ENCODE peak calls at places on chromosomes 11 and 22, in eight cellular contexts. One of them, this sample, is unnamed.

GRCh38 chr11:126029237-126029636 is 33.4 kb downstream of the CDON start:
- DNase-seq in GM12878: no peak
- DNase-seq in GM23338: no peak
- DNase-seq in H1: no peak
- DNase-seq in breast epithelium: no peak
- DNase-seq in transverse colon: no peak
- DNase-seq in sigmoid colon: no peak
- DNase-seq in HepG2: no peak
- DNase-seq in this sample: no peak

GRCh38 chr11:133977067-133977681 is 20.4 kb upstream of the IGSF9B start:
- DNase-seq in transverse colon: no peak
- DNase-seq in breast epithelium: no peak
- DNase-seq in sigmoid colon: no peak
- DNase-seq in GM12878: peak; percentile 56
- DNase-seq in HepG2: no peak
- DNase-seq in GM23338: no peak
- DNase-seq in H1: no peak
- DNase-seq in this sample: no peak

GRCh38 chr11:85751738-85752137 is 59.2 kb downstream of the SYTL2 start:
- DNase-seq in GM23338: no peak
- DNase-seq in breast epithelium: no peak
- DNase-seq in H1: no peak
- DNase-seq in GM12878: no peak
- DNase-seq in transverse colon: no peak
- DNase-seq in sigmoid colon: no peak
- DNase-seq in HepG2: no peak
- DNase-seq in this sample: no peak

GRCh38 chr11:93887111-93887510 is 36.7 kb upstream of the VSTM5 start:
- DNase-seq in GM12878: no peak
- DNase-seq in transverse colon: no peak
- DNase-seq in GM23338: no peak
- DNase-seq in H1: no peak
- DNase-seq in breast epithelium: no peak
- DNase-seq in HepG2: no peak
- DNase-seq in sigmoid colon: no peak
- DNase-seq in this sample: no peak

GRCh38 chr22:23856721-23857605 is 712 bp upstream of the SLC2A11 start:
- DNase-seq in H1: peak; percentile 72
- DNase-seq in sigmoid colon: peak; percentile 81
- DNase-seq in GM23338: peak; percentile 83
- DNase-seq in transverse colon: peak; percentile 60
- DNase-seq in breast epithelium: peak; percentile 69
- DNase-seq in HepG2: peak; percentile 54
- DNase-seq in GM12878: no peak
- DNase-seq in this sample: no peak

GRCh38 chr11:92838655-92839334 is 130.7 kb upstream of the MTNR1B start:
- DNase-seq in GM12878: no peak
- DNase-seq in H1: peak; percentile 49
- DNase-seq in breast epithelium: no peak
- DNase-seq in transverse colon: no peak
- DNase-seq in sigmoid colon: no peak
- DNase-seq in HepG2: no peak
- DNase-seq in GM23338: peak; percentile 61
- DNase-seq in this sample: peak; percentile 14

GRCh38 chr22:20792221-20792965 is 18.5 kb downstream of the SERPIND1 start:
- DNase-seq in breast epithelium: no peak
- DNase-seq in transverse colon: no peak
- DNase-seq in GM23338: no peak
- DNase-seq in HepG2: no peak
- DNase-seq in H1: no peak
- DNase-seq in GM12878: no peak
- DNase-seq in sigmoid colon: no peak
- DNase-seq in this sample: no peak

GRCh38 chr11:117575856-117576255 is 221.2 kb downstream of the DSCAML1 start:
- DNase-seq in GM23338: no peak
- DNase-seq in HepG2: no peak
- DNase-seq in sigmoid colon: peak; percentile 22
- DNase-seq in H1: no peak
- DNase-seq in transverse colon: no peak
- DNase-seq in GM12878: no peak
- DNase-seq in breast epithelium: no peak
- DNase-seq in this sample: no peak

GRCh38 chr11:17273668-17274321 is 2.7 kb upstream of the NUCB2 start:
- DNase-seq in GM12878: no peak
- DNase-seq in breast epithelium: no peak
- DNase-seq in sigmoid colon: no peak
- DNase-seq in GM23338: peak; percentile 83
- DNase-seq in H1: peak; percentile 52
- DNase-seq in HepG2: no peak
- DNase-seq in transverse colon: no peak
- DNase-seq in this sample: no peak

GRCh38 chr11:130313383-130314183 is 1.1 kb downstream of the ZBTB44 start:
- DNase-seq in GM23338: peak; percentile 62
- DNase-seq in breast epithelium: no peak
- DNase-seq in HepG2: no peak
- DNase-seq in GM12878: no peak
- DNase-seq in sigmoid colon: no peak
- DNase-seq in transverse colon: no peak
- DNase-seq in H1: no peak
- DNase-seq in this sample: no peak

GRCh38 chr11:102214623-102215022 is 102.7 kb upstream of the BIRC3 start:
- DNase-seq in GM23338: no peak
- DNase-seq in GM12878: no peak
- DNase-seq in sigmoid colon: no peak
- DNase-seq in breast epithelium: no peak
- DNase-seq in HepG2: no peak
- DNase-seq in transverse colon: no peak
- DNase-seq in H1: no peak
- DNase-seq in this sample: no peak

GRCh38 chr11:83042966-83043711 is 28.6 kb downstream of the RAB30 start:
- DNase-seq in breast epithelium: no peak
- DNase-seq in HepG2: no peak
- DNase-seq in transverse colon: no peak
- DNase-seq in H1: no peak
- DNase-seq in sigmoid colon: no peak
- DNase-seq in GM23338: no peak
- DNase-seq in GM12878: no peak
- DNase-seq in this sample: no peak

GRCh38 chr22:42719133-42719532 is 1.5 kb downstream of the A4GALT start:
- DNase-seq in HepG2: no peak
- DNase-seq in breast epithelium: no peak
- DNase-seq in transverse colon: no peak
- DNase-seq in GM23338: peak; percentile 27
- DNase-seq in GM12878: no peak
- DNase-seq in H1: no peak
- DNase-seq in sigmoid colon: no peak
- DNase-seq in this sample: no peak

GRCh38 chr11:118690553-118691304 is 11.3 kb upstream of the TREH start:
- DNase-seq in sigmoid colon: no peak
- DNase-seq in breast epithelium: no peak
- DNase-seq in H1: no peak
- DNase-seq in transverse colon: no peak
- DNase-seq in GM12878: no peak
- DNase-seq in GM23338: no peak
- DNase-seq in HepG2: no peak
- DNase-seq in this sample: no peak

GRCh38 chr11:827146-827860 is 416 bp upstream of the CRACR2B start:
- DNase-seq in HepG2: peak; percentile 47
- DNase-seq in sigmoid colon: no peak
- DNase-seq in GM12878: no peak
- DNase-seq in GM23338: peak; percentile 87
- DNase-seq in H1: peak; percentile 91
- DNase-seq in transverse colon: peak; percentile 74
- DNase-seq in breast epithelium: no peak
- DNase-seq in this sample: no peak

GRCh38 chr22:42608481-42609361 is 6.0 kb downstream of the POLDIP3 start:
- DNase-seq in GM23338: no peak
- DNase-seq in breast epithelium: no peak
- DNase-seq in H1: no peak
- DNase-seq in GM12878: no peak
- DNase-seq in sigmoid colon: no peak
- DNase-seq in transverse colon: no peak
- DNase-seq in HepG2: no peak
- DNase-seq in this sample: no peak

GRCh38 chr11:68081691-68082090 is 39.5 kb downstream of the CHKA start:
- DNase-seq in GM12878: no peak
- DNase-seq in transverse colon: no peak
- DNase-seq in breast epithelium: peak; percentile 58
- DNase-seq in HepG2: no peak
- DNase-seq in GM23338: no peak
- DNase-seq in sigmoid colon: no peak
- DNase-seq in H1: no peak
- DNase-seq in this sample: no peak
- TF ChIP-seq CTCF in GM12878: no peak
- TF ChIP-seq CTCF in transverse colon: no peak
- TF ChIP-seq CTCF in breast epithelium: no peak
- TF ChIP-seq CTCF in HepG2: no peak
- TF ChIP-seq CTCF in GM23338: no peak
- TF ChIP-seq CTCF in sigmoid colon: no peak
- TF ChIP-seq CTCF in H1: no peak
- TF ChIP-seq CTCF in this sample: no peak

DNA sequence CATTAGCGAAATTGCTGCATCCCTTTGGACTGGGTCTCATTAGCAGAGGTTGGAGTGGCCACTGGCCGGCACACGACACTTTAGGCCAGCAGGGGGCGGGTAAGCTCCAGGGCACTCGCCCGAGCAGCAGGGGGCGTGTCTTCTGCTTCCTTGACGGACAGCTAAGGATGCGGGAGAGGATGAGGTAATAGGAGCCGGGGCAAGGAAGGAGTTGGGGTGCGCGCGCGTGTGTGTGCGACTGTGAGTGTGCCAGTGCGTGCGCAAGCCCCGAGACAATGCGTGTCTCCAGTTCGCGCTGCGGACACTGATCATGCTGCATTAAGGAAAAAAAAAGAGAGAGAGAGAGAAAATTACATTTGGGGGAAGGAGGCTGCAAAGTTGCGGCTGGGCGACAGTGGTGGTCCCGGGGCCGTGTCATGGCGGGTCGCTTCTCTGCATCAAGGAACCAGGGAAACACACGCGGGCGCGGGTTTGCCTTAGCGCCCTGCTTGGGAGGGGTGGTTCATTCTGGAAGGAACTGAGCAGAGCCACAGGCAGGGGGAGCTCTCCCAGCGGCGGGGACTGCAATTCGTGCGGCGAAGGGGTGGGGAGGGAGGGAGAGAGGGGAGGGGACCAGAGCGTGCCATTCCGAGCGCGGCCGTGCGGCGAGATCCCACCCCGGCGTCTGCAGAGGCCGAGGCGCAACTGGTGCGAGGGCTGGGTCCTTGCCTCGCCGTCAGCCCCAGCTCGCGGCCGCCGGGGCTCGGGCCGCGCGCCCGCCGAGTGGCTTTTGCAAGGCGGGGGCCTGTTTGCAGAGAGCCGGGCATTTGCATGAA is at the start of gene DTX4:
- DNase-seq in HepG2: peak; percentile 81
- DNase-seq in H1: peak; percentile 95
- DNase-seq in sigmoid colon: peak; percentile 96
- DNase-seq in GM12878: peak; percentile 57
- DNase-seq in transverse colon: peak; percentile 95
- DNase-seq in GM23338: peak; percentile 97
- DNase-seq in breast epithelium: peak; percentile 88
- DNase-seq in this sample: no peak
- TF ChIP-seq POLR2AphosphoS5 in HepG2: no peak
- TF ChIP-seq POLR2AphosphoS5 in H1: peak; percentile 83
- TF ChIP-seq POLR2AphosphoS5 in sigmoid colon: no peak
- TF ChIP-seq POLR2AphosphoS5 in GM12878: peak; percentile 56
- TF ChIP-seq POLR2AphosphoS5 in transverse colon: peak; percentile 64
- TF ChIP-seq POLR2AphosphoS5 in GM23338: no peak
- TF ChIP-seq POLR2AphosphoS5 in breast epithelium: peak; percentile 30
- TF ChIP-seq POLR2AphosphoS5 in this sample: peak; percentile 73

GRCh38 chr11:128259816-128260215 is 327.5 kb downstream of the ETS1 start:
- DNase-seq in GM23338: no peak
- DNase-seq in transverse colon: no peak
- DNase-seq in sigmoid colon: no peak
- DNase-seq in H1: no peak
- DNase-seq in HepG2: no peak
- DNase-seq in breast epithelium: no peak
- DNase-seq in GM12878: no peak
- DNase-seq in this sample: no peak
- TF ChIP-seq CTCF in GM23338: no peak
- TF ChIP-seq CTCF in transverse colon: no peak
- TF ChIP-seq CTCF in sigmoid colon: no peak
- TF ChIP-seq CTCF in H1: no peak
- TF ChIP-seq CTCF in HepG2: no peak
- TF ChIP-seq CTCF in breast epithelium: no peak
- TF ChIP-seq CTCF in GM12878: no peak
- TF ChIP-seq CTCF in this sample: no peak

DNA sequence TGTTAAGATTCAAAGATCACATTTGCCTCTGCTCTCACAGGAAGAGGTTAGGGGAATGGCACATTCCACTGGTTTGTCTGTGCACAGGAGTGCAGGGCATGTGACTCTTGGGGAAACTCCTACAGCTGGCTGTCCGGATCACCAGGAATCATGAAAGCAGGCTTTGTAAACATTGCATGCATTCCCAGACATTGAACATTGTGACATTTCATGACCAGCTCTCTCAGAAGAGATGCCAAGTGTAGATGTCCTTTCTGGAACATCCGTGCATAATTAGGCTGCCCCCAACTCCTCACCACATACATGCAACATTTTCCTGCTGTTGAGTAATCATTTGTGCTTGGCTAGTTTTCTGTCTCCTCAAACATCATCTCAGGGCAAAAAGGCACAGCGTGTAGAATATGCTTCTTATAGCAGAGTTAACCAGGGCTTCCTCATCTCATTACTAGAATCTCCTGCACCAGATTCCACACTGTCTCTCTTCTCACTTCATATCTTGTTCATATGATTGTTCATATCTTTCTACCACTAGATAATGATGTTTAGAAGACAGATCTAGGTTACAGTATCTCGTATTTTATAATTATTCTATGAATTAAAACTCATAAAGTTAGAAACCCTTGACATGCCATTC is 694.7 kb downstream of the NTM start:
- DNase-seq in transverse colon: no peak
- DNase-seq in H1: no peak
- DNase-seq in breast epithelium: no peak
- DNase-seq in GM23338: no peak
- DNase-seq in sigmoid colon: no peak
- DNase-seq in GM12878: no peak
- DNase-seq in HepG2: no peak
- DNase-seq in this sample: no peak
- TF ChIP-seq POLR2AphosphoS5 in transverse colon: no peak
- TF ChIP-seq POLR2AphosphoS5 in H1: no peak
- TF ChIP-seq POLR2AphosphoS5 in breast epithelium: no peak
- TF ChIP-seq POLR2AphosphoS5 in GM23338: no peak
- TF ChIP-seq POLR2AphosphoS5 in sigmoid colon: no peak
- TF ChIP-seq POLR2AphosphoS5 in GM12878: no peak
- TF ChIP-seq POLR2AphosphoS5 in HepG2: no peak
- TF ChIP-seq POLR2AphosphoS5 in this sample: no peak

This sample was measured in vagina.